ENCODE peak calls at places on chromosome 11, in five cellular contexts. N, U, O, W and X are unnamed samples.

GRCh38 chr11:75240381-75241035 is at the start of gene TPBGL:
- DNase-seq in O (no peak), N (no peak), U (no peak), W (peak; percentile 63), X (no peak)

GRCh38 chr11:126265801-126266200 is 2.9 kb downstream of the SRPRA start:
- DNase-seq in U (no peak), W (no peak), O (no peak), N (no peak), X (no peak)

GRCh38 chr11:1485504-1485885 is 1.1 kb downstream of the MOB2 start:
- DNase-seq in U (no peak), O (no peak), N (no peak), W (no peak), X (no peak)

GRCh38 chr11:75593337-75593915 is 31.4 kb downstream of the SERPINH1 start:
- DNase-seq in U (no peak), W (no peak), N (no peak), O (no peak), X (no peak)

GRCh38 chr11:119714189-119714588 is 14.8 kb downstream of the NECTIN1 start:
- DNase-seq in N (no peak), W (no peak), O (no peak), U (no peak), X (no peak)

GRCh38 chr11:69078930-69079607 is 30.3 kb downstream of the TPCN2 start:
- DNase-seq in U (no peak), N (no peak), O (no peak), W (no peak), X (no peak)

GRCh38 chr11:110798231-110798630 is 86.0 kb upstream of the ARHGAP20 start:
- DNase-seq in W (no peak), O (no peak), U (no peak), N (no peak), X (no peak)

GRCh38 chr11:48043998-48044512 is 63.7 kb downstream of the PTPRJ start:
- DNase-seq in N (no peak), W (no peak), O (no peak), U (no peak), X (no peak)